ENCODE peak calls at places on chromosomes 4 and X, in six cellular contexts. W is A549, R is tibial nerve, X is IMR-90, I is lower leg skin, F is breast epithelium. Z is an unnamed sample.

GRCh38 chr4:81538712-81539432 is 67.2 kb upstream of the RASGEF1B start:
- DNase-seq in I (no peak), W (no peak), F (no peak), X (no peak), R (no peak), Z (no peak)

GRCh38 chrX:38045697-38046096 is 39.3 kb downstream of the SYTL5 start:
- DNase-seq in X (no peak), F (no peak), W (no peak), I (no peak), R (no peak), Z (no peak)

GRCh38 chr4:123597586-123597985 is 201.0 kb downstream of the SPRY1 start:
- DNase-seq in I (no peak), R (no peak), F (peak), W (no peak), X (peak), Z (no peak)

GRCh38 chr4:8110071-8110986 is 48.3 kb downstream of the ABLIM2 start:
- DNase-seq in R (no peak), F (no peak), I (no peak), X (no peak), W (no peak), Z (no peak)

GRCh38 chr4:153765836-153766235 is 6.0 kb upstream of the RNF175 start:
- DNase-seq in X (no peak), I (no peak), R (no peak), W (no peak), F (no peak), Z (no peak)

GRCh38 chr4:88419874-88420273 is 37.0 kb upstream of the HERC5 start:
- DNase-seq in X (no peak), F (no peak), W (no peak), I (no peak), R (no peak), Z (no peak)

GRCh38 chr4:6562931-6563901 is 11.8 kb upstream of the MAN2B2 start:
- DNase-seq in W (peak), I (no peak), X (no peak), F (no peak), R (no peak), Z (no peak)

GRCh38 chr4:31237242-31237641 is 517.1 kb downstream of the PCDH7 start:
- DNase-seq in W (no peak), R (no peak), X (no peak), I (no peak), F (no peak), Z (no peak)

GRCh38 chrX:108198420-108198819 is 106.8 kb downstream of the ATG4A start:
- DNase-seq in F (no peak), W (no peak), X (no peak), I (peak), R (no peak), Z (no peak)

GRCh38 chrX:111445485-111445884 is 33.5 kb upstream of the DCX start:
- DNase-seq in F (no peak), R (peak), I (no peak), X (peak), W (peak), Z (no peak)

GRCh38 chrX:151973851-151974335 is 583 bp downstream of the GABRE start:
- DNase-seq in X (no peak), F (no peak), W (no peak), R (no peak), I (peak), Z (no peak)

DNA sequence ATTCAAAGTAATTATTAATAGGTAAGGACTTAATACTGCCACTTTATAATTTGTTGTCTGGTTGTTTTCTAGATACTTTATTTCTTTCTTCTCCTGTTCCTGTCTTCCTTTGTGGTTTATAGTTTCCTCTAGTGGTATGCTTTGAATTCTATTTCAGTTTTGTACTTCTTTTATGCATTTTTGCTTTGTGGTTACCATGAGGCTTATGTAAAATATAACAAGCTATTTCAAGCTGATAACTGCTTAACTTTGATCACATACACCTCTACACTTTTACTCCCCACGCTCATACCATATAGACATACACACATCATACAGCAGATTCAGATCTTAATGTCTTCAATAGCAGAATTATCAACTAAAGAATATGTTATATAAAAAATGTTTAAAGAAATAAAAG is 192.3 kb downstream of the SCFD2 start:
- DNase-seq in X (no peak), F (no peak), R (no peak), W (no peak), I (no peak), Z (no peak)
- TF ChIP-seq POLR2A in X (no peak), F (no peak), R (no peak), W (no peak), I (no peak), Z (no peak)

DNA sequence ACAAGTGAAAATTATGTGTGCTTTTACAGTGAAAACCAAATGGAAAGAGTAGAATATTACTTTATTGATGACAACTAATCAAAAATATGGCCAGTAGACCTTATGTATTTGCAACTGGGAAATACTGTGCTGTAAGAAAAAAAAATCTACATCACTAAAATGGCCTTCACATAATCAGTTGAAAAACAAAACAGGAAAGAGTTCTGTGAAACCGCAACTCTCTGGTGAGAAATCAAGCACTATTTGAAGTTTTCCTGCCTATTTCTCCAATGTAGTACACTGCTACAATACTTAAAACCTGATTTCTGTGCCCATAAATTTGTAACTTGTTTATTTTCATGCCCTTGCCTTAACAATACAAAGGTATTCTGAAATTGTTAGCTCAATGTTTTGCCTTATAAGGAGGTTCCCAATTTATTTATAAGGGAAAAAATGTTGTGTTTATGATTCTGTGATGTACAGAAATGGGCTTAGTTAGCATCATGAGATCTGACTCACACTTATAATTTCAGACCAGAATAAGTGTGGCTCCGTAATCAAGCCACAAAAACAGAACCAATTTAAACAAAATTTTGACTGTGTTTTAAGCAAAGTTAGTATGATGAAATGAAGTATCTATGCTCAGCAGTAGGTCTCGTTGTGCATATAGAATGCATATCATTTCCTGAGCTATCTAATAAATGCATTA is 147.1 kb downstream of the FAT4 start:
- DNase-seq in R (no peak), I (no peak), W (no peak), X (peak), F (no peak), Z (no peak)
- TF ChIP-seq POLR2A in R (no peak), I (no peak), W (no peak), X (no peak), F (no peak), Z (no peak)

GRCh38 chr4:140373328-140374129 is at the start of gene SCOC:
- DNase-seq in X (peak), I (peak), R (peak), F (peak), W (peak), Z (peak)
- TF ChIP-seq POLR2A in X (peak), I (no peak), R (peak), F (peak), W (peak), Z (peak)

GRCh38 chr4:16226816-16227461 is 668 bp upstream of the TAPT1 start:
- DNase-seq in R (peak), F (peak), I (peak), W (no peak), X (no peak), Z (peak)
- TF ChIP-seq POLR2A in R (no peak), F (no peak), I (no peak), W (no peak), X (no peak), Z (no peak)

GRCh38 chr4:184347251-184348239 is 126.8 kb downstream of the IRF2 start:
- DNase-seq in F (peak), R (peak), X (peak), W (no peak), I (peak), Z (no peak)

GRCh38 chr4:184345573-184345922 is 127.9 kb upstream of the ENPP6 start:
- DNase-seq in I (peak), R (peak), W (no peak), F (no peak), X (peak), Z (no peak)

GRCh38 chr4:184343400-184344177 is 125.9 kb upstream of the ENPP6 start:
- DNase-seq in R (peak), W (peak), F (peak), X (peak), I (peak), Z (no peak)

GRCh38 chr4:184344435-184344834 is 126.8 kb upstream of the ENPP6 start:
- DNase-seq in X (no peak), W (no peak), I (no peak), R (no peak), F (no peak), Z (no peak)

DNA sequence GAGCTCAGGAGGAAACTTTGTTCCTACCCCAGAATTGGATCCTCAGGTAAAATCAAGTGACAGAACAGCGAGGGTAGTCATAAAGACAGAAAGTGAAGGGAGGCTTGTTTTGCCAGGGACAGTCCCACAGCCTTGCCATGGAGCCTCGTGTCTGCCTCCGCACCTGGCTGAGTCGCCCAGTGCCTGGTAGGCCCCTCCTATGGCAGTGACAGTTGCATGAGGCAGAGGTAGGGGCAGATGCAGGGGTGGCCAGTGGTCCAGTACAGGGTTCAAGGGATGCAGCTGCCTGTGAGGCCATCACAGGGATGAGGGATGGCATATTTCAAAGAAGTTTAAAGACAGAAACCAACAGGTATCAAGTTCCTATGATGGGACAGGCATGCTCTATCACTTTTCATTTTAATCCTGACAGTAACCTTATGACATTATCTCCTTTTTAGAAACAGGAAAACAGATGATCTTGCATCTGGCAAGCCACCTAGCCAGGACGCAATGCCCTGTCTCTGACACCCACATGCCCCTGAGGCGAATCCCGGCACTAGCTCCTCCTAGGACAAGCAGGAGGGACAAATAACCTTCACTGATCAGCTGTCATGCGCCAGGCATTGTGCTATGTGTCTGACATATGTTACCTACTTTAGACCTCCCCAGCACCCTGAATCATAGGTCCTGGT is 127.4 kb upstream of the ENPP6 start:
- DNase-seq in R (no peak), W (no peak), X (no peak), F (no peak), I (no peak), Z (no peak)
- TF ChIP-seq POLR2A in R (no peak), W (no peak), X (no peak), F (no peak), I (no peak), Z (peak)

GRCh38 chrX:24877854-24878650 is 137.7 kb downstream of the ARX start:
- DNase-seq in W (peak), I (no peak), R (no peak), F (no peak), X (peak), Z (no peak)
- TF ChIP-seq POLR2A in W (no peak), I (no peak), R (no peak), F (no peak), X (no peak), Z (no peak)

GRCh38 chr4:127782275-127783025 is at the start of gene HSPA4L:
- DNase-seq in W (peak), R (peak), I (peak), X (peak), F (peak), Z (peak)
- TF ChIP-seq POLR2A in W (peak), R (peak), I (no peak), X (peak), F (peak), Z (peak)

Z was measured in GM12892.